ENCODE peak calls at places on chromosomes 12 and 14, in ten cellular contexts. O is transverse colon, V is breast epithelium, W is body of pancreas, F is ovary, T is IMR-90, Z is endothelial cell of umbilical vein, G is GM12878, P is upper lobe of left lung, Y is esophagus squamous epithelium. D is an unnamed sample.

GRCh38 chr12:54988402-54989054 is 4.0 kb upstream of the TESPA1 start:
- DNase-seq in O (peak; percentile 59), V (peak; percentile 65), W (peak; percentile 68), F (peak; percentile 64), T (peak; percentile 15), Z (peak; percentile 30), G (no peak), P (peak; percentile 45), Y (no peak), D (no peak)

GRCh38 chr12:50647479-50647878 is 116.4 kb upstream of the ATF1 start:
- DNase-seq in O (no peak), V (no peak), W (peak; percentile 53), F (no peak), T (peak; percentile 37), Z (no peak), G (no peak), P (no peak), Y (no peak), D (no peak)

GRCh38 chr12:21776242-21776641 is 1.7 kb upstream of the KCNJ8 start:
- DNase-seq in O (no peak), V (no peak), W (peak; percentile 40), F (no peak), T (no peak), Z (no peak), G (no peak), P (peak; percentile 45), Y (no peak), D (no peak)

GRCh38 chr12:26030371-26030770 is 71.9 kb downstream of the RASSF8 start:
- DNase-seq in O (no peak), V (no peak), W (no peak), F (no peak), T (no peak), Z (no peak), G (no peak), P (no peak), Y (no peak), D (no peak)

GRCh38 chr12:104292872-104293794 is 10.4 kb upstream of the EID3 start:
- DNase-seq in O (no peak), V (no peak), W (no peak), F (no peak), T (no peak), Z (no peak), G (no peak), P (no peak), Y (no peak), D (no peak)

GRCh38 chr12:21599143-21599999 is 5.3 kb downstream of the GYS2 start:
- DNase-seq in O (no peak), V (no peak), W (no peak), F (no peak), T (no peak), Z (no peak), G (no peak), P (no peak), Y (no peak), D (no peak)

GRCh38 chr12:83320350-83320749 is 633.6 kb downstream of the TMTC2 start:
- DNase-seq in O (no peak), V (no peak), W (no peak), F (no peak), T (no peak), Z (no peak), G (no peak), P (no peak), Y (no peak), D (no peak)

GRCh38 chr14:102374264-102374663 is 11.5 kb downstream of the TECPR2 start:
- DNase-seq in O (no peak), V (no peak), W (no peak), F (no peak), T (no peak), Z (no peak), G (no peak), P (peak; percentile 36), Y (no peak), D (no peak)

GRCh38 chr12:122028165-122028591 is 6.5 kb downstream of the BCL7A start:
- DNase-seq in O (no peak), V (no peak), W (no peak), F (no peak), T (no peak), Z (no peak), G (no peak), P (no peak), Y (no peak), D (no peak)

GRCh38 chr14:90409209-90409730 is 12.4 kb downstream of the CALM1 start:
- DNase-seq in O (peak; percentile 39), V (no peak), W (peak; percentile 33), F (peak; percentile 26), T (peak; percentile 98), Z (peak; percentile 99), G (no peak), P (peak; percentile 38), Y (no peak), D (no peak)

GRCh38 chr14:58796636-58797429 is 159.1 kb downstream of the DACT1 start:
- DNase-seq in O (no peak), V (no peak), W (no peak), F (no peak), T (peak; percentile 16), Z (no peak), G (peak; percentile 88), P (peak; percentile 38), Y (no peak), D (no peak)

DNA sequence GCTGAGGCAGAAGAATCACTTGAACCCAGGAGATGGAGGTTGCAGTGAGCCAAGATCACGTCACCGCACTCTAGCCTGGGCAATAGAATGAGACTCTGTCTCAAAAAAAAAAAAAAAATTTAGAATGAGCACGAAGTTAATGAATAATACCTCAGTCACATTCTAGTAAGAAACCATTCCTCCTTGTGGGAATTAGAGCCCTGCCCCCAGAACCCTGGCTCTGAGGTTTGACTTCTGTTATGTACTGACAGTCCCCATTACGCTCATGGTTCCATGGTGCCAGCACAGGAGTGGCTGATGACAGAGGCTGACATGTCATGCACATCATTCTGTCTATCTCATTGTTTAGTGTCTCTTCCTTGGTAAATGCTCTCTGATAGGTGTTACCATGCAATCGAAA is 132.6 kb upstream of the FGD4 start:
- DNase-seq in O (no peak), V (no peak), W (no peak), F (no peak), T (no peak), Z (no peak), G (no peak), P (no peak), Y (no peak), D (no peak)
- H3K4me1 ChIP-seq in O (peaks cover 6% of the 10 kb centered on the region), V (no peaks in the 10 kb centered on the region), W (peaks cover 9% of the 10 kb centered on the region), F (peaks cover 8% of the 10 kb centered on the region), T (peaks cover 11% of the 10 kb centered on the region), Z (peaks cover 20% of the 10 kb centered on the region), G (peaks cover 23% of the 10 kb centered on the region), P (no peaks in the 10 kb centered on the region), Y (no peaks in the 10 kb centered on the region), D (peaks cover under 1% of the 10 kb centered on the region)

GRCh38 chr12:97530237-97530636 is 67.6 kb downstream of the RMST start:
- DNase-seq in O (no peak), V (no peak), W (no peak), F (no peak), T (no peak), Z (no peak), G (no peak), P (no peak), Y (no peak), D (no peak)

GRCh38 chr12:97524812-97525211 is 62.2 kb downstream of the RMST start:
- DNase-seq in O (no peak), V (no peak), W (no peak), F (no peak), T (no peak), Z (no peak), G (no peak), P (no peak), Y (no peak), D (no peak)
- TF ChIP-seq POLR2A in O (no peak), V (no peak), W (no peak), F (no peak), T (no peak), Z (no peak), G (no peak), P (no peak), Y (no peak), D (no peak)

GRCh38 chr12:10397311-10397710 is 7.5 kb upstream of the KLRK1 start:
- DNase-seq in O (no peak), V (no peak), W (no peak), F (no peak), T (no peak), Z (no peak), G (no peak), P (no peak), Y (no peak), D (no peak)

GRCh38 chr12:10392394-10392930 is 2.6 kb upstream of the KLRK1 start:
- DNase-seq in O (peak; percentile 30), V (no peak), W (peak; percentile 33), F (no peak), T (peak; percentile 67), Z (no peak), G (peak; percentile 77), P (peak; percentile 84), Y (no peak), D (no peak)

GRCh38 chr12:10393291-10393690 is 3.5 kb upstream of the KLRK1 start:
- DNase-seq in O (no peak), V (no peak), W (no peak), F (no peak), T (no peak), Z (no peak), G (no peak), P (no peak), Y (no peak), D (no peak)

GRCh38 chr12:10398168-10398567 is 8.3 kb upstream of the KLRK1 start:
- DNase-seq in O (no peak), V (no peak), W (no peak), F (no peak), T (no peak), Z (no peak), G (no peak), P (no peak), Y (no peak), D (no peak)

DNA sequence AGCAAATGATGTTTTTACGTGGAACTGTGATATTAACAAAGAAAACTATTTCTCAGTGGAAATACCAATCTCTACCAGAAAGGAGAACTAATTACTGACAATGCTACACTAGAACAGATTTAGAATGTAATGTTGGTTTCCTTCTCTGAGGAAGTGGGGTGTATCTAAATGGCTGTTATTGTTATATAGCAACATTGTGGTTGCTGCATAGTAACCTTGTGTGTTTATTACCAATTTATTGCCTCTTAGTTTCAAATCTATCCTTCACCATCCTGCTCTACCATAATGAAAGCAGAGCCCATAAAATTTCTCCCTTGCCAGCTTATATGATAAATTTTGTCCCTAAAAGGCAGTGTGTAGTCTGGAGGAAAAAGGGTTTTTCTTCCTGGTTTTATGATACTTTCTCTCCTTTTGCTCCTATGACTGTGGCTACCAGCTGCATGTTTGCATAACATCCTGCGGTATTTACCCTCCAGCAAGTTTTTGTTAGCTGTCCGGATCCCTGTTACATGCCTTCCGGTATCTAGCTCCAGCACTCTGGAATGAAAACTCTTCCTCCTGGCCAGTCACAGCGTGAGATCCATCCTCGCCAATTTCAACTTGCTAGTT is 5.7 kb upstream of the KLRK1 start:
- DNase-seq in O (peak; percentile 40), V (no peak), W (peak; percentile 28), F (peak; percentile 32), T (peak; percentile 71), Z (no peak), G (peak; percentile 60), P (no peak), Y (no peak), D (no peak)
- H3K4me3 ChIP-seq in O (no peak overlapping the region), V (no peak overlapping the region), W (no peak overlapping the region), F (no peak overlapping the region), T (no peak overlapping the region), Z (no peak overlapping the region), G (no peak overlapping the region), P (no peak overlapping the region), Y (no peak overlapping the region), D (no peak overlapping the region)

DNA sequence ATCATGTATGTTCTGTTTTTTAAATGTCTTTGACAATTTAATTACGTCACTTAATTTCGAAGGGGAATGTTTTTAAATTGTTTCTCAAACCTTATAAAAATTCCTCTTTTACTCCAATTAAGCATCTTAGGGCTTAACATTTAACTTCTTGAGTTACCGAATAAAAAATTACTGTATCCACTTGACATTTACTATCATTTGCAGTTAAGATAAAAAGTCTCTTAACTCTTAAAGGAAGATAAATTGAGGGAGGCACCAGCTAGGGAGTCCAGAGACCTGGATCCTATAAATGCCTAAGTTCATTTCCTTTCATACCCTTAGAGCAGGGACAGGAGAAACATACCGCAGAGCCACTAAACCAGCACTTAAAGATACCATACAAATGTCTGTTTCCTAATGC is 71.5 kb downstream of the GALNT4 start:
- DNase-seq in O (no peak), V (no peak), W (no peak), F (no peak), T (no peak), Z (no peak), G (no peak), P (no peak), Y (no peak), D (no peak)
- H3K4me1 ChIP-seq in O (peaks cover 10% of the 10 kb centered on the region), V (no peaks in the 10 kb centered on the region), W (no peaks in the 10 kb centered on the region), F (peaks cover 7% of the 10 kb centered on the region), T (peaks cover 22% of the 10 kb centered on the region), Z (peaks cover 53% of the 10 kb centered on the region), G (no peaks in the 10 kb centered on the region), P (peaks cover 39% of the 10 kb centered on the region), Y (peaks cover 4% of the 10 kb centered on the region), D (peaks cover 16% of the 10 kb centered on the region)